ENCODE peak calls at places on chromosomes 7 and 10, in nine cellular contexts. T, Q, Y, C, L, V, M, B and J are unnamed samples.

GRCh38 chr10:30227481-30227880 is 121.6 kb downstream of the MTPAP start:
- DNase-seq in T (no peak), Q (no peak), Y (peak; percentile 4), C (no peak), L (no peak), V (peak; percentile 55), M (no peak), B (peak; percentile 28), J (no peak)

GRCh38 chr10:12617205-12618175 is 268.1 kb downstream of the CAMK1D start:
- DNase-seq in T (no peak), Q (peak; percentile 51), Y (no peak), C (no peak), L (no peak), V (no peak), M (no peak), B (no peak), J (no peak)

GRCh38 chr10:88080213-88080612 is 216.8 kb downstream of the PTEN start:
- DNase-seq in T (no peak), Q (no peak), Y (peak; percentile 68), C (peak; percentile 72), L (no peak), V (no peak), M (no peak), B (no peak), J (no peak)

GRCh38 chr7:92925876-92926696 is 89.7 kb upstream of the CDK6 start:
- DNase-seq in T (no peak), Q (no peak), Y (peak; percentile 26), C (peak; percentile 75), L (no peak), V (peak; percentile 14), M (peak; percentile 57), B (no peak), J (no peak)

GRCh38 chr7:12094365-12094921 is 116.7 kb upstream of the TMEM106B start:
- DNase-seq in T (no peak), Q (peak; percentile 13), Y (no peak), C (no peak), L (no peak), V (peak; percentile 11), M (no peak), B (no peak), J (no peak)

GRCh38 chr7:33923440-33924229 is 18.3 kb downstream of the BMPER start:
- DNase-seq in T (no peak), Q (no peak), Y (no peak), C (no peak), L (no peak), V (no peak), M (no peak), B (no peak), J (no peak)

GRCh38 chr10:118800920-118801319 is 46.1 kb upstream of the CACUL1 start:
- DNase-seq in T (no peak), Q (peak; percentile 50), Y (peak; percentile 2), C (peak; percentile 10), L (peak; percentile 51), V (peak; percentile 19), M (no peak), B (no peak), J (peak; percentile 23)

GRCh38 chr7:135169141-135169935 is 1.2 kb downstream of the CYREN start:
- DNase-seq in T (no peak), Q (peak; percentile 94), Y (no peak), C (no peak), L (peak; percentile 88), V (peak; percentile 40), M (no peak), B (no peak), J (peak; percentile 44)

GRCh38 chr10:89888647-89889046 is 187.3 kb downstream of the KIF20B start:
- DNase-seq in T (no peak), Q (no peak), Y (no peak), C (no peak), L (no peak), V (no peak), M (no peak), B (no peak), J (no peak)
- TF ChIP-seq CTCF in T (no peak), Q (no peak), Y (no peak), C (no peak), L (no peak), V (no peak), M (no peak), B (no peak), J (no peak)

GRCh38 chr10:21311426-21311825 is 214.1 kb downstream of the SKIDA1 start:
- DNase-seq in T (no peak), Q (no peak), Y (no peak), C (no peak), L (no peak), V (no peak), M (no peak), B (no peak), J (no peak)

GRCh38 chr10:21314234-21314633 is 211.2 kb downstream of the SKIDA1 start:
- DNase-seq in T (no peak), Q (no peak), Y (peak; percentile 33), C (no peak), L (no peak), V (peak; percentile 61), M (no peak), B (no peak), J (no peak)

GRCh38 chr10:21313691-21314090 is 211.8 kb downstream of the SKIDA1 start:
- DNase-seq in T (no peak), Q (no peak), Y (no peak), C (no peak), L (no peak), V (no peak), M (no peak), B (no peak), J (no peak)

GRCh38 chr10:21308018-21308417 is 217.5 kb downstream of the SKIDA1 start:
- DNase-seq in T (no peak), Q (no peak), Y (no peak), C (no peak), L (no peak), V (no peak), M (no peak), B (no peak), J (no peak)

DNA sequence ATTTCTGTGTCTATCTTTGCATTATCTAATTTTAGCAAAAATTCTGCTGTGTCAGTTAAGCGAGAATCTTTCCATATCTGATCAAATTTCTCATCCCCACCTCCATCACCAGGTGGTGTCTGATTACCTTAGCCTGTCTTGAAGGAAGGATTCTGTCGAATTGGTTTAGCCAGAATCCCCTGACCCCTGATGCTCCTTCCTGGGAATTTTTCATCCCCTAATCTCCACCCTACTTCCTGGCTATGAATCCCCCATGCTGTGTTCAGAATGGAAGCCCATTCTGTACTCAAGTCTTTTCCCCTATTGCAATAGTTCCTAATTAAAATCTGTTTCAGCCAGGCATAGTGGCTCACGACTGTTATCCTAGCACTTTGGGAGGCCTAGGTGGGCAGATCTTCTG is 216.1 kb downstream of the SKIDA1 start:
- DNase-seq in T (no peak), Q (no peak), Y (no peak), C (no peak), L (no peak), V (no peak), M (no peak), B (no peak), J (no peak)
- TF ChIP-seq CTCF in T (no peak), Q (no peak), Y (no peak), C (no peak), L (no peak), V (no peak), M (no peak), B (no peak), J (no peak)

GRCh38 chr10:128811943-128812342 is 655.1 kb upstream of the MGMT start:
- DNase-seq in T (no peak), Q (no peak), Y (no peak), C (no peak), L (no peak), V (no peak), M (no peak), B (peak; percentile 22), J (no peak)

GRCh38 chr10:128814024-128814423 is 653.0 kb upstream of the MGMT start:
- DNase-seq in T (no peak), Q (no peak), Y (no peak), C (no peak), L (no peak), V (no peak), M (no peak), B (no peak), J (no peak)

GRCh38 chr10:128803790-128804189 is 663.3 kb upstream of the MGMT start:
- DNase-seq in T (no peak), Q (no peak), Y (no peak), C (no peak), L (no peak), V (no peak), M (no peak), B (no peak), J (no peak)

GRCh38 chr10:128804411-128804810 is 662.6 kb upstream of the MGMT start:
- DNase-seq in T (no peak), Q (no peak), Y (no peak), C (no peak), L (no peak), V (no peak), M (no peak), B (no peak), J (no peak)

GRCh38 chr10:128808921-128809440 is 658.1 kb upstream of the MGMT start:
- DNase-seq in T (no peak), Q (no peak), Y (no peak), C (no peak), L (no peak), V (no peak), M (no peak), B (no peak), J (no peak)
- TF ChIP-seq CTCF in T (no peak), Q (no peak), Y (no peak), C (no peak), L (no peak), V (no peak), M (no peak), B (no peak), J (no peak)

GRCh38 chr10:5889624-5890518 is at the start of the genes ANKRD16 and FBH1:
- DNase-seq in T (peak; percentile 98), Q (peak; percentile 100), Y (peak; percentile 100), C (peak; percentile 99), L (peak; percentile 98), V (peak; percentile 100), M (peak; percentile 99), B (peak; percentile 99), J (peak; percentile 100)

GRCh38 chr10:5888352-5888751 is 1.3 kb downstream of the ANKRD16 start:
- DNase-seq in T (no peak), Q (peak; percentile 55), Y (peak; percentile 13), C (peak; percentile 48), L (peak; percentile 6), V (peak; percentile 53), M (no peak), B (no peak), J (no peak)

GRCh38 chr10:5887641-5888040 is 2.1 kb downstream of the ANKRD16 start:
- DNase-seq in T (no peak), Q (no peak), Y (no peak), C (no peak), L (peak; percentile 50), V (no peak), M (no peak), B (no peak), J (no peak)

GRCh38 chr10:5890519-5890878 is 456 bp downstream of the FBH1 start:
- DNase-seq in T (no peak), Q (peak; percentile 44), Y (no peak), C (peak; percentile 18), L (no peak), V (peak; percentile 18), M (peak; percentile 14), B (no peak), J (peak; percentile 21)

DNA sequence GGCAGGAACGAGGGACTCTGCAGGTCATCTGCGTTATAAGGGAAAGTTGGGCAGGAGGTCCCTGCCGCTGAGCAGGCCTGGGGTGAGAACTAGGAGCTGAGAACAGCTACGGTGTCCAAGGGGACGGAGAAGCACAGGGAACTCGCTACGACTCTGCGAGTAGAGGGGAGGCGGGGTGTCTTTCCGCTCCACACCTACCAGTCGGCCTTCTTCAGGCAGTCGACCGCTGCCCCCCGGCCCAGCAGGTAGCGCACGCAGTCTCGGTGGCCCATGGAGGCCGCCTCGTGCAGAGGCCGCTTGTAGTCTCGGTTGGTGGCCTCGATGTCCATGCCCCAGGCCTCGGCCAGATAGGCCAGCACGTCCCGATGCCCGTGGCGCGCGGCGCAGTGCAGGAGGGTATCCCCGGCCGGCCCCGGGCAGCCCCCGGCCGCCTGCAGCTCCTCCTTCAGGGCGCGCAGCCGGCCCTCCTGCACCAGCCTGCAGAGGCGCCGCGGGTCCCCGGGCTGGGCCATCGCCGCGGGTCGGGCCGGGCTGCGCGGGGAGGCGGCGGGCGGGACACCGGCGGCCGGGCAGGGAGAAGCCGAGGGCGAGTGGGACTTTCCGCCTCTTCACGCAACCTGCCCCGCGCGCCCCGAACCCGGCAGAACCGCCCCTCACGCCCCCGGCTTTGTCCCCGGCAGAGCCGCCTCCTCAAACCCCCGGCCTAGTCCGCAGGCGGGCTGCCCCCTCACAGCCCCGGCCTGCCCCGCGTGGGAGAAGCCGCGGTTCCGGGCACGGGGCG is 660 bp downstream of the ANKRD16 start:
- DNase-seq in T (no peak), Q (peak; percentile 29), Y (peak; percentile 22), C (peak; percentile 11), L (peak; percentile 91), V (peak; percentile 23), M (peak; percentile 32), B (peak; percentile 24), J (peak; percentile 62)
- TF ChIP-seq CTCF in T (no peak), Q (no peak), Y (no peak), C (no peak), L (no peak), V (no peak), M (no peak), B (peak; percentile 13), J (no peak)